ENCODE peak calls at places on chromosomes 13 and 19, in eight cellular contexts. S is RWPE1, R is MCF 10A, B is AG04450, E is KBM-7, U is EL, V is NCI-H524, A is neural crest cell. Q is an unnamed sample.

GRCh38 chr13:95403349-95404140 is 102.3 kb upstream of the ABCC4 start:
- DNase-seq in V (peak; percentile 84), E (no peak), B (no peak), A (peak; percentile 30), U (peak; percentile 19), R (no peak), S (no peak), Q (no peak)

GRCh38 chr19:18479964-18480723 is 41.7 kb downstream of the ELL start:
- DNase-seq in R (peak; percentile 86), S (no peak), V (peak; percentile 91), U (peak; percentile 82), A (no peak), E (no peak), B (no peak), Q (no peak)

GRCh38 chr19:55700813-55701212 is 25.8 kb downstream of the EPN1 start:
- DNase-seq in A (no peak), B (no peak), R (no peak), U (no peak), V (no peak), S (no peak), E (no peak), Q (no peak)

GRCh38 chr19:33705860-33706259 is 84.1 kb downstream of the CHST8 start:
- DNase-seq in R (no peak), S (no peak), U (no peak), E (no peak), A (no peak), V (no peak), B (no peak), Q (no peak)

GRCh38 chr19:5890099-5890498 is 13.5 kb downstream of the NDUFA11 start:
- DNase-seq in V (no peak), R (no peak), B (no peak), S (no peak), U (no peak), E (no peak), A (no peak), Q (no peak)

GRCh38 chr13:112067121-112067741 is at the start of gene SOX1:
- DNase-seq in U (no peak), A (no peak), S (no peak), V (no peak), B (no peak), R (no peak), E (no peak), Q (no peak)

GRCh38 chr13:97478247-97478646 is 44.3 kb downstream of the RAP2A start:
- DNase-seq in R (no peak), B (no peak), A (no peak), S (no peak), U (no peak), V (no peak), E (no peak), Q (no peak)

GRCh38 chr19:53091413-53091812 is 11.8 kb downstream of the ZNF160 start:
- DNase-seq in S (no peak), U (no peak), R (no peak), A (no peak), V (no peak), E (no peak), B (no peak), Q (no peak)

GRCh38 chr19:1497578-1498235 is 6.7 kb downstream of the REEP6 start:
- DNase-seq in A (no peak), V (no peak), U (no peak), B (no peak), R (no peak), E (no peak), S (no peak), Q (no peak)

GRCh38 chr13:67120872-67121531 is 109.1 kb downstream of the PCDH9 start:
- DNase-seq in A (no peak), R (peak; percentile 75), U (peak; percentile 61), S (no peak), E (no peak), B (peak; percentile 16), V (no peak), Q (no peak)

GRCh38 chr13:40986328-40986856 is 32.7 kb downstream of the ELF1 start:
- DNase-seq in V (no peak), E (no peak), A (no peak), U (no peak), S (no peak), R (no peak), B (no peak), Q (no peak)

GRCh38 chr19:53511933-53512374 is 26.0 kb upstream of the ZNF331 start:
- DNase-seq in E (peak; percentile 50), A (peak; percentile 57), B (peak; percentile 16), U (peak; percentile 58), R (peak; percentile 17), V (no peak), S (peak; percentile 13), Q (peak; percentile 22)

GRCh38 chr13:92896842-92897241 is 329.8 kb upstream of the GPC6 start:
- DNase-seq in U (no peak), A (no peak), B (no peak), V (peak; percentile 23), R (peak; percentile 64), S (peak; percentile 4), E (peak; percentile 36), Q (peak; percentile 1)

GRCh38 chr19:28299649-28300048 is 913.3 kb downstream of the UQCRFS1 start:
- DNase-seq in B (no peak), U (no peak), V (no peak), E (no peak), R (no peak), S (no peak), A (no peak), Q (no peak)

GRCh38 chr19:32599736-32600157 is 18.8 kb downstream of the PDCD5 start:
- DNase-seq in R (peak; percentile 69), E (peak; percentile 58), B (peak; percentile 36), S (peak; percentile 52), A (peak; percentile 53), V (peak; percentile 42), U (peak; percentile 47), Q (peak; percentile 82)

GRCh38 chr13:114148521-114148855 is 16.1 kb upstream of the RASA3 start:
- DNase-seq in U (no peak), A (no peak), E (peak; percentile 54), S (no peak), V (no peak), R (no peak), B (no peak), Q (no peak)

GRCh38 chr13:52892925-52893324 is 44.5 kb upstream of the PCDH8 start:
- DNase-seq in V (no peak), U (no peak), S (peak; percentile 57), R (peak; percentile 75), A (no peak), E (no peak), B (no peak), Q (no peak)

GRCh38 chr19:19211499-19212432 is at the start of gene NCAN:
- DNase-seq in B (no peak), A (peak; percentile 46), U (no peak), S (no peak), V (peak; percentile 38), E (no peak), R (no peak), Q (no peak)

GRCh38 chr13:68261105-68261504 is 1031.0 kb upstream of the PCDH9 start:
- DNase-seq in U (no peak), B (no peak), R (no peak), E (no peak), A (no peak), S (no peak), V (no peak), Q (no peak)

GRCh38 chr13:99314640-99315176 is 7.5 kb upstream of the GPR183 start:
- DNase-seq in B (no peak), A (no peak), E (no peak), S (no peak), R (no peak), V (no peak), U (peak; percentile 92), Q (no peak)

GRCh38 chr19:8452446-8453123 is 7.8 kb downstream of the HNRNPM start:
- DNase-seq in B (no peak), A (no peak), V (no peak), R (no peak), S (no peak), E (no peak), U (no peak), Q (no peak)

GRCh38 chr13:43579321-43579720 is 207.5 kb downstream of the ENOX1 start:
- DNase-seq in R (no peak), V (no peak), U (no peak), B (no peak), E (no peak), S (no peak), A (no peak), Q (no peak)

GRCh38 chr13:108985166-108985565 is 355.8 kb downstream of the MYO16 start:
- DNase-seq in U (no peak), E (no peak), A (no peak), V (no peak), S (no peak), R (no peak), B (no peak), Q (no peak)

GRCh38 chr13:30340367-30341184 is 33.2 kb upstream of the KATNAL1 start:
- DNase-seq in E (peak; percentile 45), S (peak; percentile 66), A (no peak), B (peak; percentile 46), V (peak; percentile 99), R (peak; percentile 82), U (peak; percentile 92), Q (no peak)

GRCh38 chr13:27672025-27672424 is 50.3 kb downstream of the POLR1D start:
- DNase-seq in V (no peak), S (no peak), U (no peak), B (no peak), A (no peak), E (no peak), R (no peak), Q (no peak)

GRCh38 chr13:25213716-25214115 is 41.6 kb upstream of the AMER2 start:
- DNase-seq in U (peak; percentile 62), A (no peak), B (no peak), E (no peak), S (peak; percentile 70), R (no peak), V (no peak), Q (no peak)

GRCh38 chr19:47229674-47230121 is 1.3 kb downstream of the BBC3 start:
- DNase-seq in S (no peak), E (peak; percentile 51), U (no peak), A (no peak), R (peak; percentile 37), B (no peak), V (no peak), Q (no peak)

GRCh38 chr13:28981530-28981929 is 161.4 kb downstream of the MTUS2 start:
- DNase-seq in A (no peak), V (no peak), U (no peak), S (no peak), B (no peak), R (no peak), E (no peak), Q (no peak)

GRCh38 chr13:79482271-79482970 is 1.5 kb downstream of the NDFIP2 start:
- DNase-seq in A (no peak), S (no peak), B (no peak), R (no peak), E (no peak), U (peak; percentile 31), V (no peak), Q (no peak)

GRCh38 chr13:112012004-112012704 is 54.8 kb upstream of the SOX1 start:
- DNase-seq in S (no peak), E (no peak), U (no peak), A (no peak), R (no peak), B (no peak), V (no peak), Q (no peak)

GRCh38 chr13:30708541-30708940 is 26.8 kb upstream of the ALOX5AP start:
- DNase-seq in U (peak; percentile 52), B (no peak), R (no peak), E (no peak), S (no peak), A (no peak), V (no peak), Q (no peak)

GRCh38 chr13:41658057-41658642 is 200.8 kb downstream of the RGCC start:
- DNase-seq in S (no peak), E (no peak), B (peak; percentile 74), U (peak; percentile 23), A (no peak), V (no peak), R (peak; percentile 61), Q (no peak)

GRCh38 chr13:42883771-42884170 is 102.4 kb downstream of the FAM216B start:
- DNase-seq in V (peak; percentile 41), S (no peak), A (no peak), B (no peak), U (peak; percentile 65), R (peak; percentile 62), E (no peak), Q (no peak)

GRCh38 chr13:102703721-102704035 is 8.8 kb upstream of the METTL21C start:
- DNase-seq in S (no peak), A (no peak), B (no peak), U (no peak), R (no peak), E (no peak), V (no peak), Q (no peak)